ENCODE peak calls at places on chromosomes 3 and 15, in four cellular contexts. One of them, this sample, is unnamed.

GRCh38 chr3:65436580-65436979 is 602.1 kb downstream of the MAGI1 start:
- DNase-seq in A549: peak
- DNase-seq in HCT116: no peak
- DNase-seq in GM12865: peak
- DNase-seq in this sample: no peak

GRCh38 chr3:121958801-121959200 is 63.2 kb downstream of the ILDR1 start:
- DNase-seq in GM12865: no peak
- DNase-seq in A549: no peak
- DNase-seq in HCT116: no peak
- DNase-seq in this sample: no peak

GRCh38 chr3:126758019-126758418 is 54.0 kb downstream of the CHCHD6 start:
- DNase-seq in GM12865: no peak
- DNase-seq in HCT116: no peak
- DNase-seq in A549: no peak
- DNase-seq in this sample: no peak

GRCh38 chr3:100210777-100211145 is 50.0 kb upstream of the TBC1D23 start:
- DNase-seq in HCT116: no peak
- DNase-seq in GM12865: peak
- DNase-seq in A549: no peak
- DNase-seq in this sample: peak

GRCh38 chr3:57110797-57111196 is 50.3 kb downstream of the SPATA12 start:
- DNase-seq in A549: no peak
- DNase-seq in GM12865: no peak
- DNase-seq in HCT116: no peak
- DNase-seq in this sample: no peak

GRCh38 chr15:68551296-68551635 is 27.5 kb upstream of the CORO2B start:
- DNase-seq in A549: no peak
- DNase-seq in GM12865: no peak
- DNase-seq in HCT116: no peak
- DNase-seq in this sample: no peak

GRCh38 chr3:143036557-143036956 is 35.2 kb downstream of the U2SURP start:
- DNase-seq in GM12865: no peak
- DNase-seq in HCT116: no peak
- DNase-seq in A549: peak
- DNase-seq in this sample: no peak

GRCh38 chr3:47012342-47013230 is 33.1 kb downstream of the NBEAL2 start:
- DNase-seq in GM12865: no peak
- DNase-seq in HCT116: no peak
- DNase-seq in A549: no peak
- DNase-seq in this sample: no peak

GRCh38 chr3:49803464-49804140 is 541 bp downstream of the INKA1 start:
- DNase-seq in GM12865: peak
- DNase-seq in HCT116: no peak
- DNase-seq in A549: no peak
- DNase-seq in this sample: peak

GRCh38 chr15:89628791-89629715 is 26.2 kb downstream of the KIF7 start:
- DNase-seq in GM12865: no peak
- DNase-seq in A549: no peak
- DNase-seq in HCT116: no peak
- DNase-seq in this sample: no peak

GRCh38 chr15:36666228-36666627 is 86.8 kb downstream of the CDIN1 start:
- DNase-seq in GM12865: no peak
- DNase-seq in A549: no peak
- DNase-seq in HCT116: no peak
- DNase-seq in this sample: no peak

GRCh38 chr3:55541016-55541415 is 53.9 kb upstream of the WNT5A start:
- DNase-seq in GM12865: no peak
- DNase-seq in A549: no peak
- DNase-seq in HCT116: no peak
- DNase-seq in this sample: no peak

GRCh38 chr3:111667621-111668239 is 72.6 kb upstream of the ZBED2 start:
- DNase-seq in HCT116: no peak
- DNase-seq in A549: no peak
- DNase-seq in GM12865: peak
- DNase-seq in this sample: no peak

GRCh38 chr3:186400677-186401076 is 38.6 kb upstream of the DGKG start:
- DNase-seq in A549: no peak
- DNase-seq in GM12865: no peak
- DNase-seq in HCT116: no peak
- DNase-seq in this sample: no peak

GRCh38 chr15:98581715-98582114 is 66.6 kb upstream of the IGF1R start:
- DNase-seq in A549: no peak
- DNase-seq in GM12865: no peak
- DNase-seq in HCT116: no peak
- DNase-seq in this sample: no peak

GRCh38 chr3:192130534-192131132 is 596.7 kb downstream of the FGF12 start:
- DNase-seq in A549: peak
- DNase-seq in HCT116: peak
- DNase-seq in GM12865: peak
- DNase-seq in this sample: no peak

GRCh38 chr3:107272885-107273284 is 104.4 kb upstream of the CCDC54 start:
- DNase-seq in A549: no peak
- DNase-seq in GM12865: no peak
- DNase-seq in HCT116: no peak
- DNase-seq in this sample: no peak

GRCh38 chr3:151395806-151396205 is 11.3 kb upstream of the P2RY12 start:
- DNase-seq in GM12865: no peak
- DNase-seq in A549: no peak
- DNase-seq in HCT116: no peak
- DNase-seq in this sample: no peak

GRCh38 chr3:134369231-134369741 is 5.0 kb downstream of the AMOTL2 start:
- DNase-seq in HCT116: no peak
- DNase-seq in A549: no peak
- DNase-seq in GM12865: no peak
- DNase-seq in this sample: no peak

GRCh38 chr3:141797167-141797773 is 34.1 kb downstream of the GRK7 start:
- DNase-seq in A549: no peak
- DNase-seq in HCT116: no peak
- DNase-seq in GM12865: peak
- DNase-seq in this sample: peak

GRCh38 chr3:11532865-11533490 is 110.7 kb downstream of the VGLL4 start:
- DNase-seq in GM12865: no peak
- DNase-seq in A549: no peak
- DNase-seq in HCT116: no peak
- DNase-seq in this sample: no peak

DNA sequence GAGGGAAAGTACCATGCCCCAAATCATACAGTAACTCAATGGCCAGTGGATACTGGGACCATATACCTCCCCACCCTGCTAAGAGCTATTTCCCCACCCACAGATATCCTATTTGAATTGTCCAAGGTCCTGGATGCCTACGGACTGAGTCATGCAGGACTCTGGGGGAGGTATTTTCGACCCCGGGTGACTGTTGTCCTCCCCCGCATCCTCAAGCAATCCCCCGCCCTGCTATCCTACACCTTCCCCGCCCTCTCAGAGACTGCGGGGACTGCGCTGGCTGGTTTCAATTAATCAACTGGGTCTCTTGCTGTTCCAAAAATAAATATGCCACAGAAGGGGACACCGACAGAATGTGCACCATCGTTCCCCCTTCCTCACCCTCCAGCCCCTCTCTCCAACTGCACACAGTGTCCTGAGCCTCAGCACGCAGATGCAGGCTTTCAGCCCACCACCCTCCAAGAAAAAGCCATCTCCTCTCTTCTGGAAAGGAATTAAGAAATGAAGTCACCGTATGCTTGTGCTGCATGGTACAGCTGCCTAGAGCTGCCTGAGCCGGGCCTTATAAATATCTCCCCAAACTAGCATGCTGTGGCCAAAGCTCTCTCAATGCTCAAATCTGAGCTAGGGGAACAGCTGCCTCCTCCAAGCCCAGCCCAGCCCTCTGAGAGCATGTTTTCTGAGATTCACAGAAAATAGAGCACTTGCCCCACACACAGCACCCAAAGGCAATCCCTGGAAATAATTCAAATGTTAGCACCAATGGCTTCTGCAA is 8.2 kb downstream of the CAV3 start:
- DNase-seq in GM12865: no peak
- DNase-seq in A549: peak
- DNase-seq in HCT116: peak
- DNase-seq in this sample: no peak
- H3K4me3 ChIP-seq in GM12865: no peak
- H3K4me3 ChIP-seq in A549: peak
- H3K4me3 ChIP-seq in HCT116: peak
- H3K4me3 ChIP-seq in this sample: peak

GRCh38 chr3:39408493-39409372 is 2.2 kb downstream of the RPSA start:
- DNase-seq in GM12865: peak
- DNase-seq in HCT116: no peak
- DNase-seq in A549: no peak
- DNase-seq in this sample: no peak

GRCh38 chr3:39410893-39411292 is 4.4 kb downstream of the RPSA start:
- DNase-seq in A549: no peak
- DNase-seq in HCT116: no peak
- DNase-seq in GM12865: no peak
- DNase-seq in this sample: no peak

GRCh38 chr3:39407259-39407629 is 724 bp downstream of the RPSA start:
- DNase-seq in GM12865: no peak
- DNase-seq in HCT116: no peak
- DNase-seq in A549: no peak
- DNase-seq in this sample: no peak

GRCh38 chr3:39407773-39408492 is 1.4 kb downstream of the RPSA start:
- DNase-seq in A549: no peak
- DNase-seq in HCT116: no peak
- DNase-seq in GM12865: no peak
- DNase-seq in this sample: no peak

DNA sequence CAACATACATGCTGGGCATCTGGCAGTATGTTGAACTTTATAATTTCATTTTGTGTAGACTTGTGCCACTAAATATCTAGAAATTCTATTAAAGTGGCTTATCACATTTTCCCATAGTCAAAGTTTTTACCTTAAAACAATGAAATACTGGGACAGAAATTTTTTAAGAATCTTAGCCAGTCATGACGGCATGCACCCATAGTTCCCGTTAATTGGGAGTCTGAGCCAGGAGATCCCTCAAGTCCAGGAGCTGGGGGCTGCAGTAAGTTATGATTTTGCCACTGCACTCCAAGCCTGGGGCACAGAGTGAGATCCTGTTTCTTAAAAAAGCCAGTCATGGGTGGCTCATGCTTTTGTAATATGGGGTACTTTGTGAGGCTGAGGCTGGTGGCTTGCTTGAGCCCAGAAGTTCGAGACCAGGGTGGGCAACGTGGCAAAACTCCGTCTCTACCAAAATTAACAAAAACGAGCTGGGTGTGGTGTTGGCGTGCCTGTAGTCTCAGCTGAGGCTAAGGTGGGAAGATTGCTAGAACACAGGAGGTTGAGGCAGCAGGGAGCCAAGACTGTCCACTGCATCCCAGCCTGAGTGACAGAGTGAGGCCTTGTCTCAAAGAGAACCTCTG is 3.1 kb downstream of the RPSA start:
- DNase-seq in HCT116: no peak
- DNase-seq in A549: no peak
- DNase-seq in GM12865: no peak
- DNase-seq in this sample: no peak
- H3K4me3 ChIP-seq in HCT116: no peak
- H3K4me3 ChIP-seq in A549: peak
- H3K4me3 ChIP-seq in GM12865: peak
- H3K4me3 ChIP-seq in this sample: no peak

GRCh38 chr15:63405159-63405558 is 23.5 kb upstream of the CA12 start:
- DNase-seq in HCT116: no peak
- DNase-seq in A549: no peak
- DNase-seq in GM12865: no peak
- DNase-seq in this sample: no peak

GRCh38 chr15:63403254-63403945 is 21.8 kb upstream of the CA12 start:
- DNase-seq in A549: no peak
- DNase-seq in GM12865: no peak
- DNase-seq in HCT116: no peak
- DNase-seq in this sample: no peak

GRCh38 chr15:63407612-63408011 is 26.0 kb upstream of the CA12 start:
- DNase-seq in HCT116: no peak
- DNase-seq in GM12865: no peak
- DNase-seq in A549: no peak
- DNase-seq in this sample: no peak

GRCh38 chr15:63408514-63408913 is 26.9 kb upstream of the CA12 start:
- DNase-seq in GM12865: no peak
- DNase-seq in A549: no peak
- DNase-seq in HCT116: no peak
- DNase-seq in this sample: no peak

GRCh38 chr15:63405683-63406456 is 24.2 kb upstream of the CA12 start:
- DNase-seq in GM12865: no peak
- DNase-seq in A549: no peak
- DNase-seq in HCT116: no peak
- DNase-seq in this sample: no peak
- H3K4me3 ChIP-seq in GM12865: no peak
- H3K4me3 ChIP-seq in A549: no peak
- H3K4me3 ChIP-seq in HCT116: no peak
- H3K4me3 ChIP-seq in this sample: no peak

GRCh38 chr15:96354731-96355560 is 24.4 kb downstream of the NR2F2 start:
- DNase-seq in GM12865: no peak
- DNase-seq in A549: peak
- DNase-seq in HCT116: no peak
- DNase-seq in this sample: no peak

GRCh38 chr15:96358006-96358794 is 27.7 kb downstream of the NR2F2 start:
- DNase-seq in GM12865: no peak
- DNase-seq in HCT116: no peak
- DNase-seq in A549: no peak
- DNase-seq in this sample: no peak

GRCh38 chr15:96355561-96356129 is 25.1 kb downstream of the NR2F2 start:
- DNase-seq in GM12865: no peak
- DNase-seq in HCT116: no peak
- DNase-seq in A549: no peak
- DNase-seq in this sample: no peak

GRCh38 chr15:96358795-96359190 is 28.3 kb downstream of the NR2F2 start:
- DNase-seq in A549: no peak
- DNase-seq in HCT116: no peak
- DNase-seq in GM12865: no peak
- DNase-seq in this sample: no peak

DNA sequence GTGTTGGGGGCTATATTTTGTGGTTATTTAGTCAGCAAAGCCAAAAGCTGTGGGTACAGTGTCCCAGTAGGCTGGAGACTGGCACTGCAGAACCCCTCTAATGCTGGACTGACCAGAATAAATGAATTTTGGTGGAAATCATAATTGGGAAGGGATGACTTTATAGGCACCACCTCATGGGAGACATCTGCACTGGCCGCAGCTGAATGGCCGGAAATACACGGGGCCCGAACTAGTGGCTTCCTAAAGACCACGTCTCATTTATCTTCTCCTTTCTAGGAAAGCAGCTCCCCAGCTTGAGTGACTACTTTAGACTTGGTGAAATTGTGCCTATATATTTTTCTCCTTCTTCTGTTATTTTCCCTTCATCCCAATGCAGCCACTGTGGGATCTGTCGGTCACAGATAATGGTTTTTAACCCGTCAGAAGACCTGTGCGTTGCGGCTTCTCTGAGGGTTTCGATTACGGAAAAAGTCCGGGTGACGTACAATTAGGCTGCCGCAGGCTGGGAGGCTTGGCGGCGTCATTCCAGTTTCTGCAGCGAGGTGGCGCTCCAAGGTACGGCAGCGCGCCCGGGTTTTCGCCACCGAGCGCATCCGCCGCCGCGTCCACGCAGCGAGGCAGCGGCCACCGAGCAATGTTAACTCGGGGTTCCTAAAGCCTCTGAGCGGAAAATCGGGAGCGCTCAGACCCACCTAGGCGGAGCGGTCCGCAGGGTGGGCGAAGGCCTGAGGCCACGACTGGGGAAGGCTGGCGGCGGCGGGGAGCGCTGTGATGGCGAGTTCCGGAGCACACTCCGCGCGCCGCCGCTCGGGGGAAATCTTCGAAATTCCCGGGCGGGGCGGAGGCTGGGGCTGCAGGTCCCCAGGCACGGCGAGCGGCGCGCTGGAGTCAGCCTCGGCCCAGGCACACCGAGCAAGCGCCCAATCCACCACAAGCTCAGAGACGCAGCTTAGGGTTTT is 26.3 kb downstream of the NR2F2 start:
- DNase-seq in A549: peak
- DNase-seq in GM12865: peak
- DNase-seq in HCT116: peak
- DNase-seq in this sample: peak
- H3K4me3 ChIP-seq in A549: peak
- H3K4me3 ChIP-seq in GM12865: peak
- H3K4me3 ChIP-seq in HCT116: peak
- H3K4me3 ChIP-seq in this sample: peak

This sample was measured in heart right ventricle.